ENCODE peak calls at places on chromosomes 2 and 18, in nine cellular contexts. W is effector memory CD4-positive, alpha-beta T cell; L is NT2/D1; N is IMR-90; Z is adrenal gland; F is body of pancreas; I is left lung; P is left ventricle myocardium inferior; C is cardiac muscle cell. H is an unnamed sample. For H3K4me1, the result is how much of the 10 kb centered on the place peaks cover.

GRCh38 chr2:222568866-222569265 is 87.0 kb downstream of the FARSB start:
- DNase-seq in Z (peak), I (no peak), C (peak), P (peak), W (no peak), F (peak), N (peak), L (no peak), H (no peak)

GRCh38 chr18:63683152-63683551 is 19.6 kb upstream of the SERPINB11 start:
- DNase-seq in F (no peak), W (no peak), N (peak), I (no peak), L (peak), Z (no peak), P (no peak), C (peak), H (no peak)

GRCh38 chr2:62344472-62344871 is 148.6 kb downstream of the B3GNT2 start:
- DNase-seq in F (no peak), C (no peak), I (no peak), Z (no peak), L (no peak), W (no peak), P (no peak), N (no peak), H (no peak)

GRCh38 chr2:178269825-178270224 is 75.5 kb downstream of the OSBPL6 start:
- DNase-seq in I (no peak), W (no peak), N (no peak), F (no peak), L (no peak), P (no peak), Z (no peak), C (no peak), H (no peak)

GRCh38 chr2:42877936-42878335 is 85.6 kb upstream of the HAAO start:
- DNase-seq in Z (no peak), C (no peak), I (no peak), F (no peak), W (no peak), P (no peak), L (no peak), N (no peak), H (no peak)

GRCh38 chr18:58776084-58776483 is 88.6 kb upstream of the ZNF532 start:
- DNase-seq in C (peak), W (no peak), L (no peak), Z (no peak), F (no peak), N (peak), I (no peak), P (no peak), H (no peak)

GRCh38 chr2:215504547-215504946 is 68.7 kb upstream of the FN1 start:
- DNase-seq in N (no peak), I (no peak), P (no peak), F (no peak), Z (no peak), L (no peak), C (peak), W (no peak), H (no peak)

GRCh38 chr18:34871435-34871834 is 161.3 kb downstream of the DTNA start:
- DNase-seq in W (no peak), I (no peak), L (no peak), N (peak), P (no peak), F (no peak), Z (no peak), C (peak), H (no peak)

GRCh38 chr2:233844836-233845235 is 9.5 kb downstream of the HJURP start:
- DNase-seq in F (no peak), W (no peak), I (no peak), P (no peak), Z (no peak), C (no peak), N (no peak), L (no peak), H (no peak)

GRCh38 chr2:33216508-33217182 is 259.8 kb upstream of the RASGRP3 start:
- DNase-seq in W (no peak), C (peak), F (peak), I (no peak), N (peak), Z (peak), L (no peak), P (peak), H (no peak)

GRCh38 chr18:69599377-69599776 is 198.7 kb downstream of the DOK6 start:
- DNase-seq in P (no peak), F (no peak), C (no peak), Z (no peak), N (no peak), I (no peak), L (no peak), W (no peak), H (no peak)

GRCh38 chr2:189783451-189783926 is 650 bp downstream of the ORMDL1 start:
- DNase-seq in W (no peak), I (no peak), L (no peak), P (no peak), N (peak), C (peak), Z (no peak), F (no peak), H (no peak)

GRCh38 chr2:120871016-120871635 is 135.5 kb downstream of the GLI2 start:
- DNase-seq in I (peak), N (no peak), W (no peak), L (no peak), Z (no peak), C (no peak), P (no peak), F (no peak), H (no peak)

GRCh38 chr2:120870467-120870788 is 134.8 kb downstream of the GLI2 start:
- DNase-seq in Z (no peak), L (no peak), P (no peak), F (no peak), I (peak), N (no peak), W (no peak), C (no peak), H (no peak)

GRCh38 chr2:120869036-120869435 is 133.4 kb downstream of the GLI2 start:
- DNase-seq in F (no peak), L (no peak), P (no peak), W (no peak), N (no peak), I (peak), C (no peak), Z (no peak), H (no peak)

GRCh38 chr2:120868366-120868765 is 132.7 kb downstream of the GLI2 start:
- DNase-seq in F (no peak), N (no peak), I (peak), L (no peak), P (no peak), C (no peak), W (no peak), Z (no peak), H (no peak)

DNA sequence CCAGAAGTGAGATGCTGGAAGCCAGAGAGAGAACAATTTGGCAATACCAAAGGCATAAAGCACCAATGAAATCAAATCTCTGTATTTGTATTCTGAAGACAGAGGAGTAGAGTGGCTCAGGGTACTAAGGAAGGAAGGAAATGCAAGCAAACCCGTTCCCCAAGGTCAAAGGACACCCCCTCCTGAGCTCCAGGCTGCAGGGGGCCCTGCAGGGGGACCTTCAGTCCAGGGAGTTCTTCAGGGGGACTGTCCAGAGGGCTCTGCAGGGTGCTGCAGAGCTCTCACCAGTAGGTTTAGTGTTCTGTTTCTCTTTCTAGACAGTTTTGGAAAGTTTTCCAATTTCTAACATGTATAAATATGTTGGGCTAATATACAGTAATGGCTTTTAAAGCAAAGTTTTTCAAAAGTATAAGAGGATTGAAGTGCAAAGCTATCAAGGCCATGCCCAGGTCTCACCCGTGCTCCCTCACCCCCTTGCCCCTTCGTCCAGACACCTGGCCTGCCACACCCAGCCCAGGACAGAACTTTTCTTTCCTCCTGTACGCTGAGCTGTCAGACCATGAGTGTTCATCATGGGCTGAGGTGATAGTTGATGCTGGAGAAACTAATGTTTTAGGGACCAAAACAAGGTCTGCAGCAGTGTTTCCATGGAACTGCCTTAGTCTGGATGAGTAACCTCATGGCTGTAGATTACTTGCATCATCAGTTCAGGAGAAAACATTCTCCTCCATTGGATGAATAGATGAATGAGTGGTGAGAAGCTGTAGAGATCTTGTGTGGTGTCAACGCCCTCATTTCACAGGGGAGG is 134.2 kb downstream of the GLI2 start:
- DNase-seq in P (no peak), C (no peak), W (no peak), N (peak), Z (no peak), I (peak), F (no peak), L (no peak), H (no peak)
- H3K4me1 ChIP-seq in P (under half), C (under half), W (under half), N (under half), Z (under half), I (under half), F (under half), L (under half), H (under half)

DNA sequence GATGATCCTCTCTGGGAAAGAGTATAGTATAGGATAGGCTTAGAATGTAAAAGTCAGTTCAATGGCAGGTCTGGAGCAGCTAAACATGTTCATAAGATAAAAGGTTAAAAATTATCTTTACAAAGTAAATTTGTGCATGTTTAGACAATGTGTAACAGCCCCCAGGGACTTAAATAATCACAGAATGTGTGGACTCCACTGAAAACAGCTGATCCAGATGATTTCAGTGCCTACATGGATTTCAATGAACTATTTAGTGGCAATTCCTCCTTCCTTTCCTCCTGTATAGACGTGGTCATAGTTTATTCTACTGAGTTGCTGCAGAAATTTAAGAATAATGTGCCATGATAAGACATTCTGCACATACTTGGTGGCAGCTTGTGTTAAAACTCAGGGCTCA is 42.9 kb downstream of the ARHGEF33 start:
- DNase-seq in C (no peak), N (peak), W (no peak), I (no peak), Z (no peak), F (no peak), L (no peak), P (no peak), H (no peak)
- H3K4me3 ChIP-seq in C (no peak), N (no peak), W (no peak), I (no peak), Z (no peak), F (no peak), L (no peak), P (no peak), H (no peak)

DNA sequence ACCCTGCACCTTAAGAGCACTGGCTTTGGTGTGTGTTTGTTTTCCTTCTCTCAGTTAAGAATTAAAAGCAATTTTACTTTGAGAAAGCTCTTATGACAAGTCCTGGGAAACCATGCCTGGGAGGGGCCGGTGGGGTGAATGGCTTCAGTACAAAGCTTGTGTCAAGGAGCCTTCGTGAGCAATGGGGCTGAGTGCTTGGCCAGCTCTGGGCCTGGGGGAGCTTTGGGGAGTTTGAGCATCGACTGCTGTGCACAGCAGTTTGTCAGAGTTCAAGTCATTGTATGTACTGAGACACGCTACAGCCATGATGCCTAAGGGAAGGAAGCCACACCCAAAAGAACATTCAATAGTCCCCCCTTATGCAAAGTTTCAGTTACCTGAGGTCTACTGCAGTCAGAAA is 75.8 kb downstream of the ARHGEF4 start:
- DNase-seq in W (no peak), N (no peak), Z (no peak), P (no peak), F (no peak), C (no peak), I (no peak), L (no peak), H (no peak)
- H3K4me1 ChIP-seq in W (under half), N (under half), Z (under half), P (under half), F (under half), C (under half), I (under half), L (under half), H (under half)

GRCh38 chr2:223841436-223842180 is 4.2 kb upstream of the AP1S3 start:
- DNase-seq in F (no peak), N (no peak), C (no peak), Z (no peak), P (no peak), I (no peak), L (no peak), W (no peak), H (no peak)

GRCh38 chr2:223837290-223838061 is at the start of gene AP1S3:
- DNase-seq in L (peak), P (peak), I (peak), N (peak), F (peak), W (peak), Z (peak), C (peak), H (peak)

GRCh38 chr2:223834431-223834830 is 3.0 kb downstream of the AP1S3 start:
- DNase-seq in W (no peak), F (no peak), Z (no peak), P (no peak), C (no peak), I (no peak), N (no peak), L (no peak), H (no peak)

DNA sequence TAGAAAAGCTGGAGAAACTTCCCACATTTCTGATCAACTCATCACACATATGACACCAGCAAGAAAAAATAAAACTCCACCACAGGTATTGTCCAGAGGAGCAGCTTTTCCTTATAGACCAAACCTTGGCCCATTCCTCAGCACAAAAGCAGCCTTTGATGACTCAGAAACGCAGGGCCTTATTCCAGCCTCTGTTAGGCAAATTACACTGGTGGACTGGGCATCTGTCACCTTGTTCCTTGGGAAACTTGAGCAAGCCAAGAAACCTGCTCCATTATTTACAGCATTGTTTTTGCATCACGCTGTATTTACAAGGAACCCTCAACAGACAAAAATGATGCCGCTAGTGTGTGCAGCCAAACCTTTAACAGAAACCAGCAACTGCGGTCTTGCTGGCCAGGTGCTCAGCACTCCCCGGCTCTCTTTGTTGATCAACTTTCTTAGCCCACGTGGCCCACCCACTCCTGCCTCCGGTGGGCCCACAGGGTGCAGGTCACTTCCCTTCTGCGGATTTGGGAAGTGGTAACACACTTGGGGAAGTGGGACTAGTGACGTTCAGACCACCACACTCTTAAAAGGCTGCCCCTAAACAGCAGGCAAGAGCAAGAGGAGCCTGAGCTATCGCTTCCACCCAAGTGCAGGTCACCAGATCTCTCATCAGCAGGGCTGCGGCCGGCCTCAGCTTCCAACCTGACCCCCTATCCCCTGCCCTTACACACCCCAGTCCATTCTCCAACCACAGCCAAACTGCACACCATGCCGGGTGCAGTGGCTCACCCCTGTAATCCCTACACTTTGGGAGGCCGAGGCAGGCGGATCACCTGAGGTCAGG is 1.5 kb downstream of the AP1S3 start:
- DNase-seq in W (no peak), L (peak), F (no peak), Z (no peak), I (no peak), C (no peak), P (no peak), N (no peak), H (no peak)
- H3K4me3 ChIP-seq in W (no peak), L (no peak), F (no peak), Z (no peak), I (peak), C (no peak), P (peak), N (no peak), H (no peak)